ENCODE peak calls at places on chromosomes 13 and 19, in six cellular contexts. O is SK-N-SH, Z is HCT116, W is K562, Q is H1, N is HepG2. E is an unnamed sample.

GRCh38 chr13:109160887-109161669 is 531.7 kb downstream of the MYO16 start:
- DNase-seq in O (no peak), Z (no peak), W (no peak), Q (no peak), N (no peak), E (no peak)

GRCh38 chr13:111312944-111313590 is 7.4 kb upstream of the TEX29 start:
- DNase-seq in O (no peak), Z (no peak), W (no peak), Q (no peak), N (no peak), E (no peak)

GRCh38 chr19:13487985-13488384 is 18.3 kb downstream of the CACNA1A start:
- DNase-seq in Z (no peak), W (no peak), Q (no peak), O (no peak), N (no peak), E (no peak)

GRCh38 chr13:25111557-25111956 is 15.6 kb downstream of the PABPC3 start:
- DNase-seq in O (no peak), Q (no peak), Z (no peak), N (no peak), W (no peak), E (no peak)

GRCh38 chr19:48806518-48806817 is 4.4 kb downstream of the BCAT2 start:
- DNase-seq in N (no peak), W (peak; percentile 4), Q (no peak), Z (no peak), O (peak; percentile 82), E (no peak)

GRCh38 chr19:993831-994393 is 6.3 kb upstream of the GRIN3B start:
- DNase-seq in Z (no peak), N (no peak), Q (no peak), W (no peak), O (no peak), E (no peak)

GRCh38 chr13:42574435-42575311 is 721 bp downstream of the TNFSF11 start:
- DNase-seq in Z (no peak), N (no peak), O (peak; percentile 25), Q (no peak), W (no peak), E (no peak)

GRCh38 chr13:109672545-109672944 is 113.8 kb downstream of the IRS2 start:
- DNase-seq in Q (no peak), O (no peak), N (no peak), W (no peak), Z (no peak), E (no peak)

GRCh38 chr13:99192480-99192879 is 8.2 kb upstream of the UBAC2 start:
- DNase-seq in W (no peak), N (no peak), Q (no peak), O (no peak), Z (no peak), E (no peak)

DNA sequence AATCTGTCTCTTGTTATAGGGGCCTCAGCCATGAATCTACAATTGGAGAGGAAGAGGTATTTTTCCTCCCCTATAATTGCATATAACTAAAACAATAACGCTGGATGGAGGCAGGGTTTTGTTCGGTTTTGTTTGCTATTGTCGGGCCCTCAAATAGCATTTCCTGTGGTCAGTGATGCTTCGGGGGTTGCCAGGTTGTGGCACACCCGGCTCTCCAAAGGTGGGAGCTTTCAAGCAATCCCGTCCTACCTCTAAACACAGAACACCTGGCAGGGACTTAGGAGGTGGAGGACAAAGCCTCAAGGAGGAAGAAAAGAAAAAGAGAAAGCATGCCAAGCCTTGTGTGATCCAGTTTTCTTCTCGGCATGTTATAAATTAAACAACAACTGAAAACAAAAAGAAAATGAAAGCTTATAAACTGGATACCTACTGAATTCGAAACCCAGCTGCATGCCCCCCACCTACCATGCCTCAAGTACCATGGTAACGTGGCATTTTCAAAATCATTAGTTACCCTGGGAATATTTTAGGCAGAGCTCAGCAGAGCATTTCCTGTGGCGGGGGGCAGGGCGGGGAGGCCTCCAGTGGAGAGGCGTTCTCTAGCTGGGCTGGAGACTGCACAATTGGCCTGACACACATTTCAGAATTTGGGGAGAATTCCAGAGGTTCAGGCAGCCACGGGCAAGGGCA is 213.8 kb downstream of the DCLK1 start:
- DNase-seq in Z (no peak), N (no peak), O (no peak), Q (no peak), W (no peak), E (no peak)
- TF ChIP-seq YY1 in Z (no peak), N (no peak), O (no peak), Q (no peak), W (no peak), E (no peak)

DNA sequence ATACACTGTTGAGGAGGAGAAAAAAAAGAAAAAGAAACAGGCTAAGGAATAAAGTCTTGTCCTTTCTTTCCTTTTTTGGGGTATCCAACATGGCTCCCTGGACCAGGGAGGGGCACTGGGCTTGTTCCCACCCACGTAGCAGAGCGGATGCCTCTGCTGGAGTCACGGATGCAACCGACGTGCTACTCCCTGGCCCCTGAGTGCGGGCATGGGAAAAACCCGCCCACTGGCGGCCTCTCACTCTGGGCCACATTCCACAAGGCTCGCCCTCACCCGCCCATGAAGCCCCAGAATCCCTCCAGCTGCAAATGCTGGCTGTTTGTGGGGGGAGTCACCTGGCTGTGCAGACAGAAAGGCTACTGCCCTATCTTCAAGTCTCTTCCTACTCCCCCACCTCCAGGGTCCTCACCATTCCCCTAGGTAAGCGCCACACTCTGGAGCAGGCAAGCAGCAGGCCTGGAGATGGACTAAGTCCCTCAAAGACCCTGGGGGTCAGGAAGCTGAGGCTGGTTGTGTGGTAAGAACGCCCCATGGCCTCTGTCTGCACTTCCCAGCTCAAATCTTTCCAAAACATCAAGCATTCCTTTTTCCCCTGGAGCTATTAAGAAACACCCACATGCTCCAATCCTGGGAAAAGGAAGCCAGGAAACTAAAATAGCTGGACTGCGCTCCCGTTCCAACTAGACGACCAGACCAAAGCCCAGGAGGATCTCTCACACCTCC is 17.8 kb upstream of the EPHX3 start:
- DNase-seq in N (no peak), O (no peak), W (no peak), Q (no peak), Z (no peak), E (no peak)
- TF ChIP-seq YY1 in N (no peak), O (no peak), W (no peak), Q (no peak), Z (no peak), E (no peak)

GRCh38 chr13:52348081-52348480 is 57.9 kb downstream of the THSD1 start:
- DNase-seq in O (no peak), Z (peak; percentile 34), Q (no peak), W (no peak), N (no peak), E (no peak)

GRCh38 chr13:52348983-52349780 is 56.8 kb downstream of the THSD1 start:
- DNase-seq in O (no peak), Q (no peak), Z (peak; percentile 73), W (peak; percentile 15), N (no peak), E (no peak)

GRCh38 chr13:52345631-52346251 is 60.2 kb downstream of the THSD1 start:
- DNase-seq in W (no peak), Z (no peak), O (no peak), Q (no peak), N (no peak), E (no peak)

GRCh38 chr13:52344108-52344507 is 61.9 kb downstream of the THSD1 start:
- DNase-seq in W (no peak), N (no peak), O (no peak), Q (no peak), Z (no peak), E (no peak)

GRCh38 chr13:52345048-52345447 is 60.9 kb downstream of the THSD1 start:
- DNase-seq in N (no peak), O (no peak), W (no peak), Z (no peak), Q (no peak), E (no peak)
- TF ChIP-seq YY1 in N (no peak), O (no peak), W (no peak), Z (no peak), Q (no peak), E (no peak)

GRCh38 chr13:106683918-106684317 is 116.0 kb upstream of the ARGLU1 start:
- DNase-seq in Z (no peak), W (no peak), Q (no peak), N (no peak), O (no peak), E (no peak)

GRCh38 chr13:106678646-106679045 is 110.7 kb upstream of the ARGLU1 start:
- DNase-seq in N (no peak), Q (no peak), W (no peak), O (no peak), Z (no peak), E (no peak)

GRCh38 chr13:106683179-106683578 is 115.2 kb upstream of the ARGLU1 start:
- DNase-seq in Z (no peak), O (no peak), N (peak; percentile 39), Q (no peak), W (no peak), E (no peak)

GRCh38 chr13:106685142-106685541 is 117.2 kb upstream of the ARGLU1 start:
- DNase-seq in Q (no peak), O (no peak), N (no peak), Z (no peak), W (no peak), E (no peak)

GRCh38 chr13:106680796-106681482 is 113.0 kb upstream of the ARGLU1 start:
- DNase-seq in N (no peak), O (no peak), Q (peak; percentile 36), W (no peak), Z (no peak), E (peak; percentile 92)
- TF ChIP-seq YY1 in N (no peak), O (no peak), Q (peak; percentile 60), W (no peak), Z (no peak), E (no peak)